ENCODE peak calls at places on chromosomes 6 and 20, in ten cellular contexts. One of them, this sample, is unnamed.

GRCh38 chr6:9116026-9116425 is 680.7 kb upstream of the SLC35B3 start:
- DNase-seq in MCF 10A: no peak
- DNase-seq in fibroblast of gingiva: peak
- DNase-seq in stimulated activated CD8-positive, alpha-beta memory T cell treated with anti-CD3 and anti-CD28 coated beads, Interleukin-2, amount 100 ng/mL, for 1 hour: no peak
- DNase-seq in activated CD4-positive, alpha-beta T cell treated with anti-CD3 and anti-CD28 coated beads for 48 hours: no peak
- DNase-seq in gastrocnemius medialis: no peak
- DNase-seq in activated naive CD8-positive, alpha-beta T cell treated with anti-CD3 and anti-CD28 coated beads, Interleukin-2, amount 50 U/mL, for 24 hours: no peak
- DNase-seq in left colon: no peak
- DNase-seq in stimulated activated CD4-positive, alpha-beta T cell treated with anti-CD3 and anti-CD28 coated beads, Interleukin-1b, Interleukin-23, amount 100 ng/mL, for 1 hour: no peak
- DNase-seq in NCI-H460: no peak
- DNase-seq in this sample: peak

GRCh38 chr20:4051413-4052138 is 36.2 kb upstream of the RNF24 start:
- DNase-seq in left colon: no peak
- DNase-seq in fibroblast of gingiva: no peak
- DNase-seq in gastrocnemius medialis: no peak
- DNase-seq in stimulated activated CD4-positive, alpha-beta T cell treated with anti-CD3 and anti-CD28 coated beads, Interleukin-1b, Interleukin-23, amount 100 ng/mL, for 1 hour: no peak
- DNase-seq in NCI-H460: no peak
- DNase-seq in stimulated activated CD8-positive, alpha-beta memory T cell treated with anti-CD3 and anti-CD28 coated beads, Interleukin-2, amount 100 ng/mL, for 1 hour: no peak
- DNase-seq in activated naive CD8-positive, alpha-beta T cell treated with anti-CD3 and anti-CD28 coated beads, Interleukin-2, amount 50 U/mL, for 24 hours: no peak
- DNase-seq in activated CD4-positive, alpha-beta T cell treated with anti-CD3 and anti-CD28 coated beads for 48 hours: no peak
- DNase-seq in MCF 10A: no peak
- DNase-seq in this sample: no peak

GRCh38 chr6:144434308-144434990 is 149.3 kb downstream of the UTRN start:
- DNase-seq in NCI-H460: no peak
- DNase-seq in gastrocnemius medialis: no peak
- DNase-seq in stimulated activated CD4-positive, alpha-beta T cell treated with anti-CD3 and anti-CD28 coated beads, Interleukin-1b, Interleukin-23, amount 100 ng/mL, for 1 hour: no peak
- DNase-seq in fibroblast of gingiva: peak
- DNase-seq in MCF 10A: peak
- DNase-seq in left colon: no peak
- DNase-seq in activated CD4-positive, alpha-beta T cell treated with anti-CD3 and anti-CD28 coated beads for 48 hours: no peak
- DNase-seq in stimulated activated CD8-positive, alpha-beta memory T cell treated with anti-CD3 and anti-CD28 coated beads, Interleukin-2, amount 100 ng/mL, for 1 hour: no peak
- DNase-seq in activated naive CD8-positive, alpha-beta T cell treated with anti-CD3 and anti-CD28 coated beads, Interleukin-2, amount 50 U/mL, for 24 hours: no peak
- DNase-seq in this sample: peak

GRCh38 chr6:157056275-157056674 is 267.0 kb downstream of the TMEM242 start:
- DNase-seq in stimulated activated CD8-positive, alpha-beta memory T cell treated with anti-CD3 and anti-CD28 coated beads, Interleukin-2, amount 100 ng/mL, for 1 hour: no peak
- DNase-seq in activated naive CD8-positive, alpha-beta T cell treated with anti-CD3 and anti-CD28 coated beads, Interleukin-2, amount 50 U/mL, for 24 hours: peak
- DNase-seq in activated CD4-positive, alpha-beta T cell treated with anti-CD3 and anti-CD28 coated beads for 48 hours: peak
- DNase-seq in MCF 10A: no peak
- DNase-seq in NCI-H460: no peak
- DNase-seq in left colon: no peak
- DNase-seq in stimulated activated CD4-positive, alpha-beta T cell treated with anti-CD3 and anti-CD28 coated beads, Interleukin-1b, Interleukin-23, amount 100 ng/mL, for 1 hour: no peak
- DNase-seq in fibroblast of gingiva: no peak
- DNase-seq in gastrocnemius medialis: no peak
- DNase-seq in this sample: no peak

GRCh38 chr6:115545410-115545986 is 515.2 kb downstream of the FRK start:
- DNase-seq in left colon: no peak
- DNase-seq in gastrocnemius medialis: no peak
- DNase-seq in NCI-H460: peak
- DNase-seq in MCF 10A: no peak
- DNase-seq in stimulated activated CD4-positive, alpha-beta T cell treated with anti-CD3 and anti-CD28 coated beads, Interleukin-1b, Interleukin-23, amount 100 ng/mL, for 1 hour: no peak
- DNase-seq in activated naive CD8-positive, alpha-beta T cell treated with anti-CD3 and anti-CD28 coated beads, Interleukin-2, amount 50 U/mL, for 24 hours: no peak
- DNase-seq in activated CD4-positive, alpha-beta T cell treated with anti-CD3 and anti-CD28 coated beads for 48 hours: no peak
- DNase-seq in fibroblast of gingiva: no peak
- DNase-seq in stimulated activated CD8-positive, alpha-beta memory T cell treated with anti-CD3 and anti-CD28 coated beads, Interleukin-2, amount 100 ng/mL, for 1 hour: no peak
- DNase-seq in this sample: no peak

GRCh38 chr6:36699290-36699689 is 1.7 kb downstream of the RAB44 start:
- DNase-seq in left colon: peak
- DNase-seq in NCI-H460: no peak
- DNase-seq in gastrocnemius medialis: no peak
- DNase-seq in stimulated activated CD4-positive, alpha-beta T cell treated with anti-CD3 and anti-CD28 coated beads, Interleukin-1b, Interleukin-23, amount 100 ng/mL, for 1 hour: no peak
- DNase-seq in activated CD4-positive, alpha-beta T cell treated with anti-CD3 and anti-CD28 coated beads for 48 hours: no peak
- DNase-seq in MCF 10A: no peak
- DNase-seq in stimulated activated CD8-positive, alpha-beta memory T cell treated with anti-CD3 and anti-CD28 coated beads, Interleukin-2, amount 100 ng/mL, for 1 hour: no peak
- DNase-seq in activated naive CD8-positive, alpha-beta T cell treated with anti-CD3 and anti-CD28 coated beads, Interleukin-2, amount 50 U/mL, for 24 hours: no peak
- DNase-seq in fibroblast of gingiva: no peak
- DNase-seq in this sample: no peak

GRCh38 chr6:159174263-159174974 is 5.2 kb downstream of the FNDC1 start:
- DNase-seq in activated CD4-positive, alpha-beta T cell treated with anti-CD3 and anti-CD28 coated beads for 48 hours: peak
- DNase-seq in MCF 10A: peak
- DNase-seq in fibroblast of gingiva: peak
- DNase-seq in stimulated activated CD8-positive, alpha-beta memory T cell treated with anti-CD3 and anti-CD28 coated beads, Interleukin-2, amount 100 ng/mL, for 1 hour: peak
- DNase-seq in left colon: peak
- DNase-seq in stimulated activated CD4-positive, alpha-beta T cell treated with anti-CD3 and anti-CD28 coated beads, Interleukin-1b, Interleukin-23, amount 100 ng/mL, for 1 hour: peak
- DNase-seq in activated naive CD8-positive, alpha-beta T cell treated with anti-CD3 and anti-CD28 coated beads, Interleukin-2, amount 50 U/mL, for 24 hours: peak
- DNase-seq in gastrocnemius medialis: peak
- DNase-seq in NCI-H460: peak
- DNase-seq in this sample: peak

GRCh38 chr20:64065973-64066341 is 3.0 kb downstream of the TCEA2 start:
- DNase-seq in activated naive CD8-positive, alpha-beta T cell treated with anti-CD3 and anti-CD28 coated beads, Interleukin-2, amount 50 U/mL, for 24 hours: peak
- DNase-seq in fibroblast of gingiva: peak
- DNase-seq in stimulated activated CD4-positive, alpha-beta T cell treated with anti-CD3 and anti-CD28 coated beads, Interleukin-1b, Interleukin-23, amount 100 ng/mL, for 1 hour: no peak
- DNase-seq in gastrocnemius medialis: no peak
- DNase-seq in left colon: no peak
- DNase-seq in NCI-H460: peak
- DNase-seq in activated CD4-positive, alpha-beta T cell treated with anti-CD3 and anti-CD28 coated beads for 48 hours: peak
- DNase-seq in stimulated activated CD8-positive, alpha-beta memory T cell treated with anti-CD3 and anti-CD28 coated beads, Interleukin-2, amount 100 ng/mL, for 1 hour: no peak
- DNase-seq in MCF 10A: peak
- DNase-seq in this sample: no peak

GRCh38 chr20:38460040-38460623 is 12.5 kb upstream of the RALGAPB start:
- DNase-seq in NCI-H460: peak
- DNase-seq in stimulated activated CD4-positive, alpha-beta T cell treated with anti-CD3 and anti-CD28 coated beads, Interleukin-1b, Interleukin-23, amount 100 ng/mL, for 1 hour: no peak
- DNase-seq in activated naive CD8-positive, alpha-beta T cell treated with anti-CD3 and anti-CD28 coated beads, Interleukin-2, amount 50 U/mL, for 24 hours: no peak
- DNase-seq in stimulated activated CD8-positive, alpha-beta memory T cell treated with anti-CD3 and anti-CD28 coated beads, Interleukin-2, amount 100 ng/mL, for 1 hour: no peak
- DNase-seq in fibroblast of gingiva: peak
- DNase-seq in gastrocnemius medialis: no peak
- DNase-seq in left colon: no peak
- DNase-seq in activated CD4-positive, alpha-beta T cell treated with anti-CD3 and anti-CD28 coated beads for 48 hours: no peak
- DNase-seq in MCF 10A: peak
- DNase-seq in this sample: peak

GRCh38 chr6:28673800-28674671 is 148.4 kb downstream of the GPX5 start:
- DNase-seq in stimulated activated CD8-positive, alpha-beta memory T cell treated with anti-CD3 and anti-CD28 coated beads, Interleukin-2, amount 100 ng/mL, for 1 hour: no peak
- DNase-seq in fibroblast of gingiva: peak
- DNase-seq in stimulated activated CD4-positive, alpha-beta T cell treated with anti-CD3 and anti-CD28 coated beads, Interleukin-1b, Interleukin-23, amount 100 ng/mL, for 1 hour: no peak
- DNase-seq in left colon: no peak
- DNase-seq in NCI-H460: peak
- DNase-seq in gastrocnemius medialis: no peak
- DNase-seq in activated CD4-positive, alpha-beta T cell treated with anti-CD3 and anti-CD28 coated beads for 48 hours: peak
- DNase-seq in MCF 10A: peak
- DNase-seq in activated naive CD8-positive, alpha-beta T cell treated with anti-CD3 and anti-CD28 coated beads, Interleukin-2, amount 50 U/mL, for 24 hours: peak
- DNase-seq in this sample: peak

GRCh38 chr6:149459761-149460160 is 25.1 kb downstream of the ZC3H12D start:
- DNase-seq in left colon: no peak
- DNase-seq in stimulated activated CD8-positive, alpha-beta memory T cell treated with anti-CD3 and anti-CD28 coated beads, Interleukin-2, amount 100 ng/mL, for 1 hour: no peak
- DNase-seq in MCF 10A: no peak
- DNase-seq in NCI-H460: no peak
- DNase-seq in gastrocnemius medialis: no peak
- DNase-seq in stimulated activated CD4-positive, alpha-beta T cell treated with anti-CD3 and anti-CD28 coated beads, Interleukin-1b, Interleukin-23, amount 100 ng/mL, for 1 hour: no peak
- DNase-seq in activated CD4-positive, alpha-beta T cell treated with anti-CD3 and anti-CD28 coated beads for 48 hours: no peak
- DNase-seq in activated naive CD8-positive, alpha-beta T cell treated with anti-CD3 and anti-CD28 coated beads, Interleukin-2, amount 50 U/mL, for 24 hours: no peak
- DNase-seq in fibroblast of gingiva: no peak
- DNase-seq in this sample: no peak